ENCODE peak calls at places on chromosomes 1 and 21, in four cellular contexts. R is testis, C is ureter, T is SHP77. D is an unnamed sample.

GRCh38 chr1:25917996-25918395 is 11.8 kb upstream of the STMN1 start:
- DNase-seq in C (no peak), T (no peak), R (no peak), D (no peak)

GRCh38 chr1:9202240-9202870 is 32.2 kb upstream of the H6PD start:
- DNase-seq in T (no peak), R (no peak), C (no peak), D (no peak)

GRCh38 chr1:227707807-227708206 is 27.3 kb downstream of the JMJD4 start:
- DNase-seq in R (no peak), C (no peak), T (no peak), D (no peak)

GRCh38 chr1:5981009-5981380 is 11.2 kb downstream of the NPHP4 start:
- DNase-seq in C (no peak), R (no peak), T (no peak), D (no peak)

GRCh38 chr21:45228171-45228641 is 59.5 kb downstream of the POFUT2 start:
- DNase-seq in T (no peak), R (no peak), C (no peak), D (peak)

GRCh38 chr1:150564051-150564991 is 15.1 kb downstream of the MCL1 start:
- DNase-seq in R (no peak), C (no peak), T (no peak), D (no peak)

GRCh38 chr1:47575855-47576757 is 138.3 kb downstream of the FOXD2 start:
- DNase-seq in C (no peak), T (no peak), R (no peak), D (no peak)

GRCh38 chr1:25698252-25698651 is 81.7 kb downstream of the MAN1C1 start:
- DNase-seq in T (no peak), R (no peak), C (no peak), D (no peak)

GRCh38 chr1:208997726-208998312 is 585.7 kb upstream of the CAMK1G start:
- DNase-seq in T (no peak), R (no peak), C (no peak), D (no peak)

GRCh38 chr1:93828437-93828756 is 50.6 kb downstream of the DNTTIP2 start:
- DNase-seq in C (no peak), T (no peak), R (no peak), D (no peak)

GRCh38 chr1:157369808-157370521 is 182.3 kb downstream of the FCRL5 start:
- DNase-seq in T (peak), R (peak), C (peak), D (peak)

GRCh38 chr21:45351061-45351460 is 53.9 kb upstream of the COL18A1 start:
- DNase-seq in C (no peak), T (no peak), R (no peak), D (no peak)

GRCh38 chr1:240190881-240191385 is 99.2 kb downstream of the FMN2 start:
- DNase-seq in T (peak), C (no peak), R (no peak), D (no peak)

GRCh38 chr1:225817611-225818061 is 7.7 kb downstream of the EPHX1 start:
- DNase-seq in R (peak), C (peak), T (peak), D (peak)

GRCh38 chr1:161502181-161502580 is 3.1 kb upstream of the FCGR2A start:
- DNase-seq in T (no peak), C (no peak), R (no peak), D (no peak)

GRCh38 chr1:83028467-83028866 is 970.5 kb downstream of the TTLL7 start:
- DNase-seq in R (no peak), C (no peak), T (no peak), D (no peak)

GRCh38 chr21:16891821-16892220 is 621.0 kb upstream of the CXADR start:
- DNase-seq in C (no peak), R (peak), T (no peak), D (no peak)

GRCh38 chr1:209428241-209428921 is 155.1 kb upstream of the CAMK1G start:
- DNase-seq in C (peak), R (no peak), T (no peak), D (no peak)

D was measured in right atrium auricular region.